ENCODE peak calls at places on chromosomes 12 and 14, in eight cellular contexts. H is choroid plexus epithelial cell; T is hippocampal formation; L is spleen; C is central memory CD4-positive, alpha-beta T cell; S is NCI-H2081; N is HT-29; V is GM12891. W is an unnamed sample.

GRCh38 chr12:112230136-112230535 is 104.8 kb downstream of the TRAFD1 start:
- DNase-seq in H (no peak), T (no peak), V (no peak), C (no peak), N (no peak), L (no peak), S (no peak), W (no peak)

GRCh38 chr14:61139006-61139599 is 142.0 kb downstream of the TMEM30B start:
- DNase-seq in H (no peak), N (no peak), S (no peak), T (no peak), C (no peak), L (no peak), V (no peak), W (no peak)

GRCh38 chr14:50599700-50600444 is 39.9 kb downstream of the ATL1 start:
- DNase-seq in H (peak), L (no peak), T (peak), C (no peak), S (no peak), V (no peak), N (peak), W (no peak)

GRCh38 chr12:76480800-76481199 is 78.8 kb downstream of the OSBPL8 start:
- DNase-seq in L (no peak), N (no peak), S (no peak), C (no peak), T (no peak), H (no peak), V (no peak), W (no peak)

GRCh38 chr12:115210533-115211252 is 526.7 kb upstream of the TBX3 start:
- DNase-seq in C (no peak), N (no peak), L (no peak), H (no peak), T (peak), V (no peak), S (no peak), W (no peak)

GRCh38 chr12:464484-465267 is 4.9 kb downstream of the B4GALNT3 start:
- DNase-seq in S (no peak), T (no peak), V (no peak), N (no peak), H (no peak), C (no peak), L (no peak), W (peak)

GRCh38 chr12:9636150-9636549 is 28.4 kb upstream of the KLRB1 start:
- DNase-seq in N (no peak), C (no peak), S (no peak), T (no peak), V (no peak), L (no peak), H (no peak), W (no peak)

GRCh38 chr12:124592481-124593160 is 25.2 kb upstream of the NCOR2 start:
- DNase-seq in V (no peak), T (no peak), C (no peak), N (no peak), S (no peak), L (no peak), H (no peak), W (no peak)

GRCh38 chr12:123723011-123723410 is 10.9 kb downstream of the ATP6V0A2 start:
- DNase-seq in S (no peak), N (no peak), L (no peak), T (no peak), H (no peak), C (no peak), V (no peak), W (no peak)

GRCh38 chr12:112937741-112938719 is at the start of gene OAS3:
- DNase-seq in S (peak), V (peak), T (peak), L (peak), N (peak), C (peak), H (peak), W (no peak)

GRCh38 chr12:69007166-69007857 is 74.3 kb upstream of the CPM start:
- DNase-seq in T (no peak), H (peak), V (no peak), S (peak), L (no peak), C (no peak), N (no peak), W (no peak)

GRCh38 chr14:72451081-72451972 is 442.6 kb downstream of the DPF3 start:
- DNase-seq in L (no peak), S (no peak), T (peak), H (no peak), N (no peak), C (peak), V (no peak), W (no peak)

GRCh38 chr12:47077206-47078085 is 2.0 kb upstream of the PCED1B start:
- DNase-seq in H (no peak), C (no peak), S (no peak), V (no peak), L (no peak), T (no peak), N (peak), W (no peak)

GRCh38 chr12:117876492-117876816 is 92.3 kb downstream of the KSR2 start:
- DNase-seq in H (no peak), N (no peak), L (no peak), S (no peak), C (no peak), T (no peak), V (no peak), W (no peak)

GRCh38 chr14:96915478-96915877 is 118.3 kb downstream of the VRK1 start:
- DNase-seq in H (no peak), V (no peak), N (no peak), S (no peak), C (no peak), T (no peak), L (no peak), W (no peak)

GRCh38 chr12:117370588-117370987 is 9.2 kb upstream of the NOS1 start:
- DNase-seq in T (no peak), H (no peak), S (no peak), V (no peak), N (no peak), C (no peak), L (no peak), W (no peak)

GRCh38 chr14:33693237-33693636 is 257.6 kb downstream of the EGLN3 start:
- DNase-seq in T (no peak), N (no peak), S (no peak), L (no peak), H (peak), V (no peak), C (no peak), W (no peak)

GRCh38 chr14:74219277-74219676 is 20.0 kb upstream of the VSX2 start:
- DNase-seq in L (no peak), N (no peak), T (no peak), S (no peak), H (no peak), C (no peak), V (no peak), W (no peak)

GRCh38 chr14:64541971-64542838 is 1.7 kb downstream of the HSPA2 start:
- DNase-seq in H (no peak), L (peak), N (no peak), C (no peak), S (no peak), V (no peak), T (no peak), W (no peak)

GRCh38 chr14:94532462-94532861 is 23.2 kb upstream of the SERPINA12 start:
- DNase-seq in V (no peak), S (no peak), N (no peak), C (no peak), T (no peak), L (no peak), H (peak), W (no peak)

GRCh38 chr14:85909581-85909980 is 379.6 kb downstream of the FLRT2 start:
- DNase-seq in L (no peak), H (peak), S (no peak), V (no peak), T (no peak), C (no peak), N (no peak), W (no peak)

GRCh38 chr14:68146812-68147211 is 327.2 kb downstream of the RAD51B start:
- DNase-seq in S (no peak), C (no peak), L (no peak), N (peak), V (no peak), T (no peak), H (peak), W (no peak)

GRCh38 chr14:24296341-24297157 is 3.0 kb downstream of the DHRS1 start:
- DNase-seq in L (peak), N (peak), V (peak), C (peak), H (peak), T (peak), S (peak), W (no peak)

GRCh38 chr12:19852100-19852855 is 413.0 kb downstream of the AEBP2 start:
- DNase-seq in H (no peak), C (no peak), L (no peak), V (no peak), T (no peak), N (no peak), S (no peak), W (no peak)

W was measured in caudate nucleus.